ENCODE peak calls at places on chromosome 1, in four cellular contexts. H, X, A and K are unnamed samples.

GRCh38 chr1:213201380-213202155 is 150.5 kb downstream of the RPS6KC1 start:
- DNase-seq in A (no peak), X (no peak), H (no peak), K (no peak)

GRCh38 chr1:31943546-31944184 is 5.5 kb upstream of the PTP4A2 start:
- DNase-seq in H (peak), A (no peak), X (no peak), K (peak)

GRCh38 chr1:188425687-188426086 is 1596.9 kb downstream of the PLA2G4A start:
- DNase-seq in A (no peak), H (no peak), X (peak), K (no peak)

GRCh38 chr1:111738436-111739221 is 566 bp downstream of the INKA2 start:
- DNase-seq in H (peak), X (peak), A (no peak), K (peak)

GRCh38 chr1:151841141-151841540 is 1.5 kb upstream of the C2CD4D start:
- DNase-seq in A (no peak), H (no peak), X (no peak), K (no peak)

GRCh38 chr1:61942856-61943255 is 200.6 kb downstream of the PATJ start:
- DNase-seq in A (no peak), H (no peak), X (no peak), K (no peak)

GRCh38 chr1:60156371-60156770 is 82.8 kb upstream of the C1orf87 start:
- DNase-seq in A (no peak), H (no peak), X (no peak), K (no peak)

GRCh38 chr1:152111515-152111968 is 3.7 kb downstream of the TCHH start:
- DNase-seq in A (no peak), X (no peak), H (no peak), K (peak)

GRCh38 chr1:209625205-209625549 is 27.0 kb downstream of the LAMB3 start:
- DNase-seq in X (no peak), H (no peak), A (no peak), K (no peak)

GRCh38 chr1:16026723-16027484 is 5.1 kb downstream of the CLCNKA start:
- DNase-seq in A (no peak), X (no peak), H (peak), K (no peak)

GRCh38 chr1:88141499-88142074 is 542.5 kb upstream of the PKN2 start:
- DNase-seq in A (no peak), H (no peak), X (no peak), K (no peak)